ENCODE peak calls at places on chromosome 4, in five cellular contexts. T, D, U, J and N are unnamed samples.

GRCh38 chr4:37825943-37826281 is 574 bp upstream of the PGM2 start:
- DNase-seq in T (no peak), D (peak; percentile 7), U (no peak), J (no peak), N (peak; percentile 12)

GRCh38 chr4:152118108-152118507 is 357.3 kb upstream of the GATB start:
- DNase-seq in T (no peak), D (no peak), U (no peak), J (no peak), N (no peak)

GRCh38 chr4:25450491-25450901 is 73.4 kb downstream of the ANAPC4 start:
- DNase-seq in T (no peak), D (no peak), U (no peak), J (no peak), N (no peak)

GRCh38 chr4:145414224-145414623 is 67.4 kb upstream of the SMAD1 start:
- DNase-seq in T (no peak), D (no peak), U (no peak), J (no peak), N (no peak)

GRCh38 chr4:128862608-128863313 is 53.3 kb downstream of the JADE1 start:
- DNase-seq in T (no peak), D (no peak), U (no peak), J (no peak), N (no peak)

GRCh38 chr4:2368779-2369437 is 49.5 kb downstream of the ZFYVE28 start:
- DNase-seq in T (no peak), D (no peak), U (no peak), J (no peak), N (no peak)

GRCh38 chr4:89146196-89146595 is 34.9 kb downstream of the TIGD2 start:
- DNase-seq in T (no peak), D (no peak), U (no peak), J (no peak), N (no peak)

GRCh38 chr4:129429566-129430339 is 333.8 kb downstream of the C4orf33 start:
- DNase-seq in T (no peak), D (no peak), U (peak; percentile 1), J (no peak), N (no peak)

GRCh38 chr4:38455092-38455855 is 208.7 kb upstream of the KLF3 start:
- DNase-seq in T (no peak), D (no peak), U (no peak), J (no peak), N (no peak)

GRCh38 chr4:680931-681645 is 6.7 kb downstream of the MYL5 start:
- DNase-seq in T (peak; percentile 62), D (peak; percentile 91), U (peak; percentile 66), J (no peak), N (no peak)

GRCh38 chr4:48681856-48682255 is 98.2 kb downstream of the FRYL start:
- DNase-seq in T (no peak), D (no peak), U (peak; percentile 48), J (no peak), N (no peak)

GRCh38 chr4:153781717-153782416 is 7.0 kb downstream of the SFRP2 start:
- DNase-seq in T (no peak), D (no peak), U (peak; percentile 61), J (no peak), N (no peak)

GRCh38 chr4:145352438-145353145 is 129.1 kb upstream of the SMAD1 start:
- DNase-seq in T (no peak), D (no peak), U (no peak), J (no peak), N (no peak)

GRCh38 chr4:88866862-88867550 is 169.4 kb upstream of the NAP1L5 start:
- DNase-seq in T (no peak), D (no peak), U (peak; percentile 61), J (no peak), N (peak; percentile 52)

GRCh38 chr4:147247577-147247976 is 233.3 kb upstream of the EDNRA start:
- DNase-seq in T (no peak), D (no peak), U (no peak), J (no peak), N (no peak)

GRCh38 chr4:825063-825968 is 613 bp downstream of the CPLX1 start:
- DNase-seq in T (peak; percentile 28), D (peak; percentile 43), U (peak; percentile 43), J (no peak), N (no peak)

GRCh38 chr4:8866828-8867623 is 4.6 kb downstream of the HMX1 start:
- DNase-seq in T (no peak), D (no peak), U (no peak), J (no peak), N (no peak)
- H3K27me3 ChIP-seq in T (peaks cover 96% of the 10 kb centered on the region), D (no peaks in the 10 kb centered on the region), U (peaks cover 29% of the 10 kb centered on the region), J (no peaks in the 10 kb centered on the region), N (peaks cover 92% of the 10 kb centered on the region)

DNA sequence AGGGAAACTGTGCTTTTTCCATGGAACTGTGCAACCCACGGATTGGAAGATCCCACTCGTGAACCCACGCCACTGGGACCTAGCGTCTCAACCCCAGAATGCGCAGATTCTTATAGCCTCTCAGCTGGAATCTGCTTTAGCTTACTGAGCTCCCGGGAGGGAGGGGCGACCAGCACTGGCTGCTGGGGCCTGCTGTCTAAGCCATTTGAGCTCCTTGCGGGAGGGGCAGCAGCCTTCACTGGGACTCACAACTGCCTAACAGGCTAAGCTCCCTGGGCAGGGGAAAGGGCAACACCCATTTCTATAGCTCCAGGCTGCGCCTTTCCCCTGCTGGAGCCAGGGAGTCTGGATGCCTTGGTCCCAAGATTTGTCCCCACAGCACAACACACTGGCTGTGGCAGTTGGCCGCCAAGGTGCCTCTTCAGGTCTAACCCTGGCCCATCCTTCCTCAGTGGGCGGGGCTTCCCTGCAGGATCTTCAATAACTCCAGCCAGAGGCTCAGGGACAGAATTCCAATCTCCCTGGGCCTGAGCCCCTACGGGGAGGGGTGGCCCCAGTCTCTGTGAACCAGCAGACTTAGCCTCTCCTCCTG is 451.7 kb upstream of the PITX2 start:
- DNase-seq in T (no peak), D (no peak), U (no peak), J (no peak), N (no peak)
- H3K4me3 ChIP-seq in T (no peak overlapping the region), D (no peak overlapping the region), U (no peak overlapping the region), J (no peak overlapping the region), N (no peak overlapping the region)

GRCh38 chr4:80187677-80188076 is 9.6 kb upstream of the PRDM8 start:
- DNase-seq in T (no peak), D (no peak), U (no peak), J (no peak), N (no peak)

GRCh38 chr4:80188801-80189458 is 8.4 kb upstream of the PRDM8 start:
- DNase-seq in T (no peak), D (no peak), U (no peak), J (no peak), N (no peak)

GRCh38 chr4:80188457-80188800 is 8.9 kb upstream of the PRDM8 start:
- DNase-seq in T (no peak), D (no peak), U (no peak), J (no peak), N (no peak)

GRCh38 chr4:80189956-80190671 is 7.2 kb upstream of the PRDM8 start:
- DNase-seq in T (no peak), D (no peak), U (peak; percentile 25), J (no peak), N (no peak)

GRCh38 chr4:80189581-80189955 is 7.7 kb upstream of the PRDM8 start:
- DNase-seq in T (no peak), D (no peak), U (no peak), J (no peak), N (no peak)
- H3K27me3 ChIP-seq in T (peaks cover 91% of the 10 kb centered on the region), D (peaks cover 12% of the 10 kb centered on the region), U (no peaks in the 10 kb centered on the region), J (no peaks in the 10 kb centered on the region), N (peaks cover 23% of the 10 kb centered on the region)

DNA sequence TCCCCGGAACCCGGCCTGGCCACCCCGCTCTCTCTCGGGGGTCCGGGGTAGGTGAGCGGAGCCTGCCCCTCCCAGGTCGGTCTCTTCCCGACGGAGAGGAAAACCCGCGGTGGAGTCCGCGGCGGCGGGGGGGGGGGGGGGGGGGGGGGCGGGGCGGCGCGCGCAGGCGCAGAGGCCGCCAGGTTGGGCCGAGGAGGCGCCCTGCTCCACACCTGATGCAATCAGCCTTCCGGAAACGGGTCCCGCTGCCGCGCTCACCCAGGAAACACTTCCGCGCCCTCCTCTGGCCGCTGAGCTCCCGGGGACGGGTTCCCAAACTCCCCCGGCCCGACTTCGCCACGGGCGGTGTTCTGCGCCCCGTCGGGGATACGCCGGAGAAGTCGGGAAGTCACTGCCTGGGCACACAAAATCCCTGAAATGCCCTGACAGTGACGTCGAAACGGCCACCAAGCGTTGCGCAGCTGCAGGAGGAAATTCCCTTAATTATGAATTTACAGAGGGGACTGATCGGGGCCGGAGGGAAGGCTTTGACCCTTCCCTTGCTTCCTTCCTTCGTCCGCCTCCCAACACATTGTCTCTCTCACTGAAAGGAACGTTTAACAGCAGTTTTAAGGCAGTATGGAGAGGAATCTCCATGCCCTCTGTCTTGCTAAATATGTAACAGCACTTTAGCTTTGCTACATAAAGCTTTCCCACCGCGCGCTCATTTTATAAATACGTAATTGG is 2.1 kb upstream of the APBB2 start:
- DNase-seq in T (peak; percentile 77), D (peak; percentile 85), U (peak; percentile 85), J (no peak), N (no peak)
- H3K4me3 ChIP-seq in T (peak overlapping the region; percentile 50), D (peak overlapping the region; percentile 82), U (peak overlapping the region; percentile 82), J (peak overlapping the region; percentile 51), N (peak overlapping the region; percentile 79)

GRCh38 chr4:110632506-110633357 is 9.9 kb upstream of the PITX2 start:
- DNase-seq in T (no peak), D (no peak), U (no peak), J (no peak), N (no peak)
- H3K27me3 ChIP-seq in T (peaks cover 100% of the 10 kb centered on the region), D (peaks cover 98% of the 10 kb centered on the region), U (no peaks in the 10 kb centered on the region), J (peaks cover 17% of the 10 kb centered on the region), N (peaks cover 92% of the 10 kb centered on the region)

DNA sequence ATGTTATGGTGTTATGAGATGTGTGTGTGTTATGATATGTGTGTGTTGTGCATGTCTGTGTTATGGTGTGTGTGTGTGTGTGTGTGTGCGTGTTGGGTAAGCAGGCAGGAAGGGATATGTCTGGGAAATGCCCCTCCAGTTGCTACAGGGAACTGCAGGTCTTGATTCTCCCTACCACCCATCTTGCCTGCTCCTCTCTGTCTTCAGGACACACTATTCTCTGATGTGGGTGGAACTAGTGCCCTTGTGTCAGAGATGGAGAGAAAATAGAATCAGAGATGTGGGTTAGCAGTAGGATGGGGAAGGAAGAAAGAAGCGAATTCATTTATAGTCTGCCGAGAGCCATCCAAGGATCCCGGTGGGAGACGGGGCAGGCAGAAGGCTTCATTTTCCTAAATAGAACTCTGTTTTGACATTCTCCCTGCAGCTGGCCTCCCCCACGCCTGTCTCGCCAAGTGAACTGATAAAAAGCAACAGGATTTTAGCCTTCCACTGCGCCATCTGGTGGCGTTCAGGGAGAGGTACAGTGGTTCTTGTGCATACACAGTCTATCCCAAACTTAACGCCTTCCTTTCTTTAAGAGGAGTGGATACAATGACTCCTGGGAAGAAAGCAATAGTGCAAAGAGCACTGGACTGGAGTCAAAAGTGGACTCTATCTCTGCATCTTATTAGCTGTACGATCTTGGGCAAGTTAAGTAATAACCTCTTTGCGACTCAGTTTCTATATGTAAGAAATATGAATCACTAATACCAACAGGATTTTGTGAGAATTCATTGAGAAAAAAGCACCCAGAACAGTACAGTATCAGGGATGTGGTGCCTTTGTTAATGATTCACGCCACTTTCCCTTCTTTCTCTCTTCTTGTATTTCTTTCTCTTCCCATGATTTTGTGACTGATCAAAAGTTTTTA is 14.1 kb upstream of the MGST2 start:
- DNase-seq in T (peak; percentile 81), D (peak; percentile 81), U (peak; percentile 82), J (peak; percentile 45), N (peak; percentile 75)
- H3K4me3 ChIP-seq in T (no peak overlapping the region), D (peak overlapping the region; percentile 25), U (no peak overlapping the region), J (no peak overlapping the region), N (peak overlapping the region; percentile 20)